ENCODE peak calls at places on chromosome 4, in six cellular contexts. N, S, G, L, A and E are unnamed samples.

GRCh38 chr4:152399246-152399645 is 136.6 kb downstream of the FBXW7 start:
- ATAC-seq in N (no peak), S (no peak), G (no peak), L (no peak), A (peak), E (no peak)

GRCh38 chr4:147370473-147370872 is 110.4 kb upstream of the EDNRA start:
- ATAC-seq in N (no peak), S (no peak), G (no peak), L (no peak), A (no peak), E (no peak)

GRCh38 chr4:108204518-108204917 is 35.8 kb upstream of the LEF1 start:
- ATAC-seq in N (no peak), S (no peak), G (no peak), L (no peak), A (no peak), E (no peak)

GRCh38 chr4:82423245-82424054 is 6.8 kb downstream of the HNRNPDL start:
- ATAC-seq in N (no peak), S (peak), G (peak), L (peak), A (peak), E (no peak)

GRCh38 chr4:26721685-26722084 is 137.8 kb downstream of the TBC1D19 start:
- ATAC-seq in N (no peak), S (no peak), G (no peak), L (no peak), A (no peak), E (no peak)

GRCh38 chr4:55096045-55096444 is 29.4 kb downstream of the KDR start:
- ATAC-seq in N (no peak), S (no peak), G (no peak), L (no peak), A (no peak), E (no peak)

GRCh38 chr4:80913381-80913780 is 117.1 kb upstream of the BMP3 start:
- ATAC-seq in N (no peak), S (no peak), G (no peak), L (no peak), A (peak), E (no peak)

GRCh38 chr4:63553123-63553522 is 856.1 kb downstream of the TECRL start:
- ATAC-seq in N (no peak), S (no peak), G (no peak), L (no peak), A (no peak), E (no peak)

GRCh38 chr4:76558391-76559235 is 123.6 kb downstream of the SHROOM3 start:
- ATAC-seq in N (no peak), S (no peak), G (no peak), L (no peak), A (no peak), E (no peak)

GRCh38 chr4:76562851-76563803 is 128.1 kb downstream of the SHROOM3 start:
- ATAC-seq in N (no peak), S (no peak), G (no peak), L (peak), A (no peak), E (no peak)

GRCh38 chr4:76563804-76564468 is 128.9 kb downstream of the SHROOM3 start:
- ATAC-seq in N (no peak), S (no peak), G (no peak), L (peak), A (no peak), E (no peak)

GRCh38 chr4:76559236-76560071 is 124.4 kb downstream of the SHROOM3 start:
- ATAC-seq in N (no peak), S (no peak), G (no peak), L (no peak), A (no peak), E (no peak)

DNA sequence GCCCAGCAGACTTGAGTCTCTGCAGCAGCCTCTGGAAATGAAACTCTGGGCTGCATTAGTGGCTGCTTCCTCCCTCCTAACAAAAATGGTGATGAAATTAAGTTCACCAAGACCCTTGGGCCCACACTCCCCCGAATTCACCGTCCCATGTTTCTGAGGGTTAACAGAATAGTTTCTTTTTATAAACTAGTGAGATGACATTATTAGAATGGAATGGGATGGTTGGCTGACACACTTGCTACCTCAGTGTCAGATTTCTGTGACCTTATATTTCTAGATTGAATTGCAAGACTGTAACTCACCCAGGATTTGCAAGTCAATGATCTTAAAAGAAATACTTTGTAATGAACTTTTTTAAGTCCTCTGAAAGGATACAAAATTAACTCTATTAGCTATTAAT is 127.1 kb downstream of the SHROOM3 start:
- ATAC-seq in N (no peak), S (no peak), G (no peak), L (no peak), A (no peak), E (no peak)
- TF ChIP-seq EP300 in N (no peak), S (no peak), G (no peak), L (no peak), A (no peak), E (no peak)

GRCh38 chr4:7861440-7861881 is 78.2 kb downstream of the AFAP1 start:
- ATAC-seq in N (no peak), S (peak), G (no peak), L (no peak), A (no peak), E (peak)
- TF ChIP-seq EP300 in N (no peak), S (peak), G (no peak), L (no peak), A (no peak), E (no peak)

GRCh38 chr4:127846061-127846460 is 34.6 kb upstream of the PLK4 start:
- ATAC-seq in N (no peak), S (no peak), G (peak), L (no peak), A (no peak), E (no peak)
- TF ChIP-seq EP300 in N (no peak), S (no peak), G (peak), L (no peak), A (no peak), E (no peak)

GRCh38 chr4:6360385-6360784 is 90.7 kb downstream of the WFS1 start:
- ATAC-seq in N (no peak), S (no peak), G (no peak), L (no peak), A (no peak), E (no peak)
- TF ChIP-seq EP300 in N (no peak), S (no peak), G (no peak), L (no peak), A (no peak), E (no peak)

GRCh38 chr4:68954126-68954525 is 2.5 kb upstream of the UGT2A3 start:
- ATAC-seq in N (no peak), S (no peak), G (peak), L (peak), A (no peak), E (no peak)
- TF ChIP-seq EP300 in N (no peak), S (no peak), G (peak), L (no peak), A (no peak), E (no peak)

GRCh38 chr4:25160714-25161598 is 707 bp upstream of the SEPSECS start:
- ATAC-seq in N (peak), S (peak), G (peak), L (peak), A (peak), E (peak)

GRCh38 chr4:25163216-25163615 is 3.0 kb upstream of the SEPSECS start:
- ATAC-seq in N (no peak), S (no peak), G (no peak), L (no peak), A (no peak), E (no peak)

GRCh38 chr4:25159837-25160713 is at the start of gene SEPSECS:
- ATAC-seq in N (peak), S (peak), G (peak), L (peak), A (peak), E (peak)

GRCh38 chr4:25161599-25161960 is 1.3 kb upstream of the SEPSECS start:
- ATAC-seq in N (no peak), S (no peak), G (no peak), L (no peak), A (no peak), E (no peak)

GRCh38 chr4:25162566-25162965 is 2.3 kb upstream of the SEPSECS start:
- ATAC-seq in N (no peak), S (no peak), G (no peak), L (no peak), A (no peak), E (no peak)
- TF ChIP-seq EP300 in N (no peak), S (no peak), G (no peak), L (no peak), A (no peak), E (no peak)

GRCh38 chr4:85913925-85914694 is 439.2 kb downstream of the ARHGAP24 start:
- ATAC-seq in N (no peak), S (no peak), G (no peak), L (no peak), A (no peak), E (no peak)

GRCh38 chr4:85925071-85925470 is 434.8 kb downstream of the MAPK10 start:
- ATAC-seq in N (no peak), S (no peak), G (no peak), L (no peak), A (no peak), E (no peak)

GRCh38 chr4:85919488-85919887 is 440.4 kb downstream of the MAPK10 start:
- ATAC-seq in N (no peak), S (no peak), G (no peak), L (no peak), A (no peak), E (no peak)
- TF ChIP-seq EP300 in N (no peak), S (no peak), G (no peak), L (no peak), A (no peak), E (no peak)

DNA sequence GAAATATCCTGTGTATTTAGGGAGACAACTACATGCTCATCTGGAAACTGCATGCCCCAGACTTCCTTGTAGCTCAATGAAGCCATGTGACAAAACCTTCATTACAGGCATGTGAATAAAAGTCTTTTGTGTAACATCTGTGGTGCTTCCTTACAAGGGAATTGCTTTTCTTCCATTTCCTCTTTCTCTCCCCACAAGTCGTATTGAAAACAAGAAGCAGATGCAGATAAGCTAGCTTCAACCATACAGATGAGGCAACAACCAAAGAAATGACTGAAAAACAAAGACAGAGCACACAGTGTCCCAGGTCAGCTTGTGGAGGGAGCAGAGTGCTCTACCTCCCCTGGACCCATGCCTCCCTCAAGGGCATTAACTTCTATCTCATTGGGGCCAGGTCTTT is 115.8 kb upstream of the INPP4B start:
- ATAC-seq in N (peak), S (no peak), G (no peak), L (no peak), A (peak), E (peak)
- TF ChIP-seq EP300 in N (no peak), S (no peak), G (no peak), L (no peak), A (no peak), E (no peak)

GRCh38 chr4:104507112-104507511 is 12.4 kb upstream of the CXXC4 start:
- ATAC-seq in N (no peak), S (no peak), G (no peak), L (no peak), A (peak), E (no peak)

GRCh38 chr4:104500452-104500851 is 5.8 kb upstream of the CXXC4 start:
- ATAC-seq in N (no peak), S (no peak), G (no peak), L (no peak), A (peak), E (no peak)

GRCh38 chr4:104501290-104501689 is 6.6 kb upstream of the CXXC4 start:
- ATAC-seq in N (no peak), S (no peak), G (no peak), L (no peak), A (no peak), E (no peak)
- TF ChIP-seq EP300 in N (no peak), S (no peak), G (no peak), L (no peak), A (no peak), E (no peak)

GRCh38 chr4:38318737-38319455 is 345.1 kb upstream of the KLF3 start:
- ATAC-seq in N (peak), S (peak), G (peak), L (peak), A (peak), E (peak)
- TF ChIP-seq EP300 in N (no peak), S (no peak), G (no peak), L (no peak), A (peak), E (no peak)